ENCODE peak calls at places on chromosomes 12 and 14, in six cellular contexts. W is AG04450, O is uterus, R is cardiac fibroblast, I is fibroblast of mammary gland, Q is IMR-90. G is an unnamed sample.

GRCh38 chr12:131736807-131737484 is 26.1 kb downstream of the SFSWAP start:
- DNase-seq in W (peak; percentile 6), O (no peak), R (peak; percentile 79), I (peak; percentile 54), Q (peak; percentile 70), G (peak; percentile 71)

GRCh38 chr14:103516426-103517171 is 6.0 kb downstream of the CKB start:
- DNase-seq in W (no peak), O (no peak), R (no peak), I (no peak), Q (no peak), G (no peak)

GRCh38 chr12:101743724-101744472 is 4.6 kb upstream of the SYCP3 start:
- DNase-seq in W (no peak), O (no peak), R (no peak), I (no peak), Q (no peak), G (no peak)

GRCh38 chr12:6391013-6391412 is 7.1 kb downstream of the LTBR start:
- DNase-seq in W (no peak), O (no peak), R (no peak), I (no peak), Q (no peak), G (no peak)

GRCh38 chr12:68958337-68958736 is 25.4 kb upstream of the CPM start:
- DNase-seq in W (no peak), O (no peak), R (no peak), I (no peak), Q (no peak), G (no peak)

GRCh38 chr12:132748319-132748718 is 13.3 kb downstream of the ANKLE2 start:
- DNase-seq in W (no peak), O (no peak), R (no peak), I (no peak), Q (no peak), G (no peak)

GRCh38 chr14:76272774-76273173 is 103.2 kb upstream of the ESRRB start:
- DNase-seq in W (no peak), O (no peak), R (no peak), I (peak; percentile 5), Q (no peak), G (no peak)

GRCh38 chr12:108582981-108583770 is 14.7 kb downstream of the TMEM119 start:
- DNase-seq in W (no peak), O (no peak), R (no peak), I (no peak), Q (no peak), G (no peak)

GRCh38 chr12:116360579-116361403 is 83.3 kb upstream of the MED13L start:
- DNase-seq in W (no peak), O (no peak), R (no peak), I (no peak), Q (no peak), G (no peak)

GRCh38 chr14:24978862-24979724 is 70.9 kb downstream of the STXBP6 start:
- DNase-seq in W (no peak), O (no peak), R (no peak), I (no peak), Q (peak; percentile 34), G (no peak)

GRCh38 chr12:51524386-51524901 is 66.6 kb upstream of the SCN8A start:
- DNase-seq in W (no peak), O (no peak), R (no peak), I (no peak), Q (no peak), G (no peak)

GRCh38 chr14:55398679-55399078 is 13.0 kb downstream of the ATG14 start:
- DNase-seq in W (peak; percentile 90), O (no peak), R (peak; percentile 98), I (peak; percentile 98), Q (peak; percentile 99), G (peak; percentile 98)

GRCh38 chr12:122894173-122895121 is 1.5 kb downstream of the VPS37B start:
- DNase-seq in W (no peak), O (no peak), R (no peak), I (no peak), Q (no peak), G (no peak)

GRCh38 chr12:262817-263216 is at the start of gene SLC6A13:
- DNase-seq in W (no peak), O (no peak), R (no peak), I (no peak), Q (no peak), G (no peak)

GRCh38 chr14:24110060-24110459 is 4.5 kb upstream of the DCAF11 start:
- DNase-seq in W (no peak), O (no peak), R (no peak), I (no peak), Q (no peak), G (no peak)

GRCh38 chr14:95327558-95328374 is 8.1 kb upstream of the CLMN start:
- DNase-seq in W (no peak), O (no peak), R (no peak), I (no peak), Q (no peak), G (no peak)

GRCh38 chr12:62646566-62646965 is 179.9 kb downstream of the MON2 start:
- DNase-seq in W (no peak), O (no peak), R (no peak), I (no peak), Q (no peak), G (no peak)

GRCh38 chr12:52380271-52380694 is 5.2 kb downstream of the KRT84 start:
- DNase-seq in W (no peak), O (no peak), R (peak; percentile 52), I (peak; percentile 29), Q (no peak), G (peak; percentile 65)

GRCh38 chr12:28709996-28710685 is 438.9 kb upstream of the FAR2 start:
- DNase-seq in W (no peak), O (no peak), R (peak; percentile 41), I (peak; percentile 78), Q (peak; percentile 41), G (no peak)

GRCh38 chr12:27965966-27966365 is 6.6 kb downstream of the PTHLH start:
- DNase-seq in W (no peak), O (no peak), R (peak; percentile 54), I (peak; percentile 78), Q (peak; percentile 63), G (no peak)

GRCh38 chr12:47903927-47904646 is 707 bp downstream of the VDR start:
- DNase-seq in W (peak; percentile 43), O (peak; percentile 46), R (peak; percentile 83), I (peak; percentile 83), Q (peak; percentile 82), G (peak; percentile 78)

GRCh38 chr12:27583057-27583797 is 59.2 kb downstream of the PPFIBP1 start:
- DNase-seq in W (no peak), O (no peak), R (no peak), I (peak; percentile 81), Q (peak; percentile 73), G (peak; percentile 78)

GRCh38 chr14:84825481-84825880 is 704.5 kb upstream of the FLRT2 start:
- DNase-seq in W (no peak), O (no peak), R (peak; percentile 1), I (peak; percentile 57), Q (peak; percentile 13), G (peak; percentile 13)

GRCh38 chr14:24055971-24056799 is 4.4 kb downstream of the CARMIL3 start:
- DNase-seq in W (no peak), O (no peak), R (no peak), I (no peak), Q (no peak), G (no peak)

DNA sequence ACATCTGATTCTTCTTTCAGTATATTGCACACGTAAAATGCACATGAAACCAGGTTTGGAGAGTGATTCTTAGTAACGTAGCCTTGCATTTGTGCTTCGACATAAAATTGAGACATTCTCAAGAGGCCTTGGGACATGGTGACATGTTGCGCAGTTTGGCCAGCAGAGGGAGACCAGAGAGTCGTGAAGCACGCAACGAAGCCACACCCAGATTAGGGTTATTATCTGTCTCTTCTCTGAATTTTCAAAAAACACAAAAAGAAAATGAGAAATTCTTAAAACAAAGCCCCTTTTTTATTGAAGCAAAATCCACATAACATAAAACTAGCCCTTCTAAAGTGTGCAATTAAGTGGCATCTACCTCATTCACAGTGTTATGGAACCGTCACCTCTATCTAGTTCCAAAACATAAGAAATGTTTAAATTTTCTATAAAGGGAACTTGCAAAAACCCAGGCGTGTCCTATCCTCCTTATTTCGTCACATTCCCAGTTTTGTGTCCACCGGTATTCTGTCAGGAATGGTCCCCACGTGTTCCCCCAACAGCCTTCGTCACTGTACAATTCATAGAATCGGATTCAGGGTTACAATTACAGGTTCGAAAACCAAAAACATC is 108.8 kb upstream of the ATF7IP start:
- DNase-seq in W (peak; percentile 73), O (peak; percentile 80), R (peak; percentile 95), I (peak; percentile 92), Q (peak; percentile 85), G (peak; percentile 94)
- H3K4me3 ChIP-seq in W (no peak overlapping the region), O (no peak overlapping the region), R (no peak overlapping the region), I (no peak overlapping the region), Q (no peak overlapping the region), G (no peak overlapping the region)

GRCh38 chr12:65895031-65895430 is 70.7 kb downstream of the HMGA2 start:
- DNase-seq in W (no peak), O (no peak), R (no peak), I (no peak), Q (no peak), G (no peak)
- H3K4me3 ChIP-seq in W (no peak overlapping the region), O (no peak overlapping the region), R (no peak overlapping the region), I (no peak overlapping the region), Q (no peak overlapping the region), G (no peak overlapping the region)

DNA sequence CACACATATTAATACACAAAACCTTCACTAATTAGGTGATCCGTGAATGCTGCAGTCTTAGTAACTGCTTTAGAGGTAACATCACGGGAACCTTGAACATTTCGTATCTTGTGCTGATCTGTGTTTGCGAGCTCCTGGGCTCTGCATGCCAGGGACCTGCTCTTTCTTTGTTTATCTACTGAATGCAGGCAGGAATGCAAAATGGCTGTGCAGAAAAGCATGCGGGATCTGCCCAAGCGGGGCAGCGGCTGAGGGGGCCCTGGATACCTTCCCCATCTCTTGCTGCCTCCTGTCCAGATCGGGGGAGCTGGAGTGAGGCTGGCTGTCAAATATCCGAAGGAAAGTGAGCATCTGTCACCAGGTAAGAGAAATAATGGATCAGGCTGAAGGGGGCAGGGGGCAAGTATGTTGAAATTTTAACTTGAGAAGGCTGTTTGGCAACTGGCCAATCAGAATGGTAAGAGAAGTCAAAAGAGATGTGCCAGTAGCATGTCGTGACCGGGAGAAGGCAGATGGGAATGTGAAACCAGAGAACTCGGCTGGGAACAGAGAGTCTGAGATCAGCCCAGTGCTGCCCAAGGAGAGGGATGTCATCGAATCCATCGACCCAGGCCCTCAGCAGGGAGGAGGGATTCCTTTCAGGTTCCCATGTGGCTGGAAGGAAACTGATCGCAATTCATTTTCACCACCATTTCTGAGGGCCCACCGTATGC is 191.3 kb downstream of the TTC7B start:
- DNase-seq in W (no peak), O (no peak), R (no peak), I (peak; percentile 18), Q (peak; percentile 39), G (peak; percentile 55)
- H3K4me3 ChIP-seq in W (no peak overlapping the region), O (no peak overlapping the region), R (no peak overlapping the region), I (no peak overlapping the region), Q (no peak overlapping the region), G (no peak overlapping the region)

DNA sequence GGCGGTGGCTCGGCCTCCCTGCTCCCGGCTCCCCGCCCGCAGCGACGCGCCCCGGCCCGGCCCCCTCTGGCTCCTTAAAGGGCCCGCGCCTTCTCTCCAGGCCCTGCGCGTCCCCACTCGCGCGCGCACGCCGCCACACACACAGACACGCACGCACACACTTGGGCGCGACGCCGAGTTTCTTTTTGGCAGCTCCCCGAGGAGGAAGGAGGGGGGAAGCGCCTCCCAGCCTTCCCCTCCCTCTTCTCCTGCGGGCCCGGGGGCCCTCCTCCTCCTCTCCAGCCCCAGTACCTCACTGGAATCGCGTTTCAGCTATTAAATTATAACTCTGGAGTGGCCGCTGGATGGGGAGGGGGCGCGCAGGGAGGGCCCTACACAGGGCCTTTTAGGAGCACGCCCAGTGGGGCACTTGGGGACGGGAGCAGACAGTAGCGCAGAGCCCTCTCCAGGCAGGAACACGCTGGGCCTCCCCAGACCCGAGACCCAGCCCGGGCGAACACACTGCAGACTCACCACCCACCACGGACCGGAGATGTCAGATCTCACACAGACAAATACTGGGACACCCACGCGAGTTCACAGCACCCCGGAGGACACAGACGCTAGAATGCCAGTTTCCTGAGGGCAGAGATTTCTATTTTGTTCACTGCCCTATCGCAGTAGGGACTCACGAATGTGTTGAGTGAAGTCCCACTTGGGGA is 411 bp upstream of the NCOR2 start:
- DNase-seq in W (peak; percentile 92), O (peak; percentile 97), R (peak; percentile 97), I (peak; percentile 91), Q (peak; percentile 94), G (peak; percentile 98)
- H3K4me3 ChIP-seq in W (peak overlapping the region; percentile 41), O (peak overlapping the region; percentile 37), R (no peak overlapping the region), I (peak overlapping the region; percentile 23), Q (peak overlapping the region; percentile 0), G (peak overlapping the region; percentile 42)